ENCODE peak calls at places on chromosomes 16 and 17, in six cellular contexts. One of them, this sample, is unnamed.

GRCh38 chr17:40350410-40351184 is 13.9 kb downstream of the GJD3 start:
- DNase-seq in adrenal gland: no peak
- DNase-seq in CD8-positive, alpha-beta T cell: no peak
- DNase-seq in neural progenitor cell: peak; percentile 90
- DNase-seq in breast epithelium: no peak
- DNase-seq in upper lobe of right lung: no peak
- DNase-seq in this sample: peak; percentile 71

GRCh38 chr16:75818491-75818890 is 92.2 kb upstream of the CPHXL start:
- DNase-seq in adrenal gland: no peak
- DNase-seq in CD8-positive, alpha-beta T cell: no peak
- DNase-seq in neural progenitor cell: no peak
- DNase-seq in breast epithelium: no peak
- DNase-seq in upper lobe of right lung: no peak
- DNase-seq in this sample: no peak

GRCh38 chr16:57991551-57992059 is 8.9 kb downstream of the ZNF319 start:
- DNase-seq in adrenal gland: no peak
- DNase-seq in CD8-positive, alpha-beta T cell: no peak
- DNase-seq in neural progenitor cell: no peak
- DNase-seq in breast epithelium: no peak
- DNase-seq in upper lobe of right lung: no peak
- DNase-seq in this sample: peak; percentile 38

GRCh38 chr17:71085238-71086033 is 916.1 kb downstream of the KCNJ2 start:
- DNase-seq in adrenal gland: no peak
- DNase-seq in CD8-positive, alpha-beta T cell: no peak
- DNase-seq in neural progenitor cell: peak; percentile 77
- DNase-seq in breast epithelium: no peak
- DNase-seq in upper lobe of right lung: no peak
- DNase-seq in this sample: peak; percentile 95

GRCh38 chr17:48294989-48295892 is 134.8 kb downstream of the SKAP1 start:
- DNase-seq in adrenal gland: no peak
- DNase-seq in CD8-positive, alpha-beta T cell: no peak
- DNase-seq in neural progenitor cell: no peak
- DNase-seq in breast epithelium: no peak
- DNase-seq in upper lobe of right lung: no peak
- DNase-seq in this sample: no peak

GRCh38 chr16:86982347-86982596 is 334.9 kb downstream of the C16orf95 start:
- DNase-seq in adrenal gland: no peak
- DNase-seq in CD8-positive, alpha-beta T cell: no peak
- DNase-seq in neural progenitor cell: no peak
- DNase-seq in breast epithelium: peak; percentile 25
- DNase-seq in upper lobe of right lung: no peak
- DNase-seq in this sample: no peak

GRCh38 chr16:2212362-2213324 is 2.0 kb upstream of the BRICD5 start:
- DNase-seq in adrenal gland: peak; percentile 59
- DNase-seq in CD8-positive, alpha-beta T cell: no peak
- DNase-seq in neural progenitor cell: no peak
- DNase-seq in breast epithelium: peak; percentile 85
- DNase-seq in upper lobe of right lung: peak; percentile 83
- DNase-seq in this sample: no peak

GRCh38 chr17:68053237-68054030 is 17.9 kb downstream of the KPNA2 start:
- DNase-seq in adrenal gland: no peak
- DNase-seq in CD8-positive, alpha-beta T cell: no peak
- DNase-seq in neural progenitor cell: no peak
- DNase-seq in breast epithelium: no peak
- DNase-seq in upper lobe of right lung: no peak
- DNase-seq in this sample: peak; percentile 52

GRCh38 chr16:15899538-15900100 is 11.2 kb upstream of the CEP20 start:
- DNase-seq in adrenal gland: peak; percentile 70
- DNase-seq in CD8-positive, alpha-beta T cell: no peak
- DNase-seq in neural progenitor cell: no peak
- DNase-seq in breast epithelium: peak; percentile 59
- DNase-seq in upper lobe of right lung: peak; percentile 67
- DNase-seq in this sample: peak; percentile 71

GRCh38 chr16:48850097-48850496 is 240.1 kb upstream of the N4BP1 start:
- DNase-seq in adrenal gland: no peak
- DNase-seq in CD8-positive, alpha-beta T cell: no peak
- DNase-seq in neural progenitor cell: no peak
- DNase-seq in breast epithelium: no peak
- DNase-seq in upper lobe of right lung: no peak
- DNase-seq in this sample: no peak

GRCh38 chr17:19341641-19342610 is 20.6 kb downstream of the B9D1 start:
- DNase-seq in adrenal gland: peak; percentile 13
- DNase-seq in CD8-positive, alpha-beta T cell: no peak
- DNase-seq in neural progenitor cell: no peak
- DNase-seq in breast epithelium: peak; percentile 49
- DNase-seq in upper lobe of right lung: peak; percentile 59
- DNase-seq in this sample: peak; percentile 67

GRCh38 chr16:77788196-77789084 is at the start of gene VAT1L:
- DNase-seq in adrenal gland: peak; percentile 42
- DNase-seq in CD8-positive, alpha-beta T cell: no peak
- DNase-seq in neural progenitor cell: peak; percentile 78
- DNase-seq in breast epithelium: no peak
- DNase-seq in upper lobe of right lung: no peak
- DNase-seq in this sample: peak; percentile 89

GRCh38 chr16:76801357-76801756 is 389.6 kb upstream of the MON1B start:
- DNase-seq in adrenal gland: no peak
- DNase-seq in CD8-positive, alpha-beta T cell: no peak
- DNase-seq in neural progenitor cell: no peak
- DNase-seq in breast epithelium: no peak
- DNase-seq in upper lobe of right lung: no peak
- DNase-seq in this sample: no peak

GRCh38 chr17:80855968-80856862 is 135.4 kb upstream of the CHMP6 start:
- DNase-seq in adrenal gland: peak; percentile 92
- DNase-seq in CD8-positive, alpha-beta T cell: peak; percentile 58
- DNase-seq in neural progenitor cell: no peak
- DNase-seq in breast epithelium: no peak
- DNase-seq in upper lobe of right lung: no peak
- DNase-seq in this sample: peak; percentile 50

GRCh38 chr16:24769806-24770205 is 40.4 kb downstream of the TNRC6A start:
- DNase-seq in adrenal gland: no peak
- DNase-seq in CD8-positive, alpha-beta T cell: no peak
- DNase-seq in neural progenitor cell: no peak
- DNase-seq in breast epithelium: no peak
- DNase-seq in upper lobe of right lung: no peak
- DNase-seq in this sample: no peak

GRCh38 chr17:80498242-80498919 is 22.0 kb upstream of the NPTX1 start:
- DNase-seq in adrenal gland: no peak
- DNase-seq in CD8-positive, alpha-beta T cell: no peak
- DNase-seq in neural progenitor cell: peak; percentile 59
- DNase-seq in breast epithelium: no peak
- DNase-seq in upper lobe of right lung: no peak
- DNase-seq in this sample: no peak

GRCh38 chr16:81723098-81723723 is 55.9 kb upstream of the PLCG2 start:
- DNase-seq in adrenal gland: peak; percentile 50
- DNase-seq in CD8-positive, alpha-beta T cell: no peak
- DNase-seq in neural progenitor cell: peak; percentile 92
- DNase-seq in breast epithelium: no peak
- DNase-seq in upper lobe of right lung: no peak
- DNase-seq in this sample: no peak

GRCh38 chr16:82195917-82196494 is 26.0 kb upstream of the MPHOSPH6 start:
- DNase-seq in adrenal gland: no peak
- DNase-seq in CD8-positive, alpha-beta T cell: no peak
- DNase-seq in neural progenitor cell: no peak
- DNase-seq in breast epithelium: no peak
- DNase-seq in upper lobe of right lung: no peak
- DNase-seq in this sample: no peak

GRCh38 chr17:9225305-9226101 is 204.2 kb downstream of the NTN1 start:
- DNase-seq in adrenal gland: no peak
- DNase-seq in CD8-positive, alpha-beta T cell: no peak
- DNase-seq in neural progenitor cell: peak; percentile 88
- DNase-seq in breast epithelium: no peak
- DNase-seq in upper lobe of right lung: no peak
- DNase-seq in this sample: peak; percentile 99

GRCh38 chr17:47966079-47966519 is 4.8 kb upstream of the CDK5RAP3 start:
- DNase-seq in adrenal gland: no peak
- DNase-seq in CD8-positive, alpha-beta T cell: no peak
- DNase-seq in neural progenitor cell: no peak
- DNase-seq in breast epithelium: no peak
- DNase-seq in upper lobe of right lung: no peak
- DNase-seq in this sample: peak; percentile 32

GRCh38 chr16:23156110-23156509 is 6.9 kb upstream of the USP31 start:
- DNase-seq in adrenal gland: no peak
- DNase-seq in CD8-positive, alpha-beta T cell: no peak
- DNase-seq in neural progenitor cell: no peak
- DNase-seq in breast epithelium: no peak
- DNase-seq in upper lobe of right lung: no peak
- DNase-seq in this sample: no peak

GRCh38 chr16:50862818-50863672 is 121.2 kb downstream of the CYLD start:
- DNase-seq in adrenal gland: no peak
- DNase-seq in CD8-positive, alpha-beta T cell: no peak
- DNase-seq in neural progenitor cell: no peak
- DNase-seq in breast epithelium: no peak
- DNase-seq in upper lobe of right lung: no peak
- DNase-seq in this sample: no peak

GRCh38 chr17:82876602-82877391 is 37.0 kb upstream of the ZNF750 start:
- DNase-seq in adrenal gland: peak; percentile 48
- DNase-seq in CD8-positive, alpha-beta T cell: no peak
- DNase-seq in neural progenitor cell: peak; percentile 71
- DNase-seq in breast epithelium: peak; percentile 85
- DNase-seq in upper lobe of right lung: peak; percentile 92
- DNase-seq in this sample: peak; percentile 76

GRCh38 chr17:75845058-75845711 is 981 bp upstream of the UNC13D start:
- DNase-seq in adrenal gland: peak; percentile 98
- DNase-seq in CD8-positive, alpha-beta T cell: peak; percentile 29
- DNase-seq in neural progenitor cell: peak; percentile 84
- DNase-seq in breast epithelium: peak; percentile 92
- DNase-seq in upper lobe of right lung: peak; percentile 93
- DNase-seq in this sample: peak; percentile 98

GRCh38 chr16:68190745-68191510 is 45.0 kb downstream of the ESRP2 start:
- DNase-seq in adrenal gland: no peak
- DNase-seq in CD8-positive, alpha-beta T cell: no peak
- DNase-seq in neural progenitor cell: no peak
- DNase-seq in breast epithelium: no peak
- DNase-seq in upper lobe of right lung: no peak
- DNase-seq in this sample: no peak

GRCh38 chr16:88510091-88510719 is 57.1 kb downstream of the ZFPM1 start:
- DNase-seq in adrenal gland: no peak
- DNase-seq in CD8-positive, alpha-beta T cell: no peak
- DNase-seq in neural progenitor cell: no peak
- DNase-seq in breast epithelium: peak; percentile 60
- DNase-seq in upper lobe of right lung: no peak
- DNase-seq in this sample: no peak

GRCh38 chr16:47047804-47048203 is 74.3 kb upstream of the DNAJA2 start:
- DNase-seq in adrenal gland: no peak
- DNase-seq in CD8-positive, alpha-beta T cell: no peak
- DNase-seq in neural progenitor cell: no peak
- DNase-seq in breast epithelium: no peak
- DNase-seq in upper lobe of right lung: no peak
- DNase-seq in this sample: no peak

GRCh38 chr16:47051031-47051430 is 77.6 kb upstream of the DNAJA2 start:
- DNase-seq in adrenal gland: no peak
- DNase-seq in CD8-positive, alpha-beta T cell: no peak
- DNase-seq in neural progenitor cell: no peak
- DNase-seq in breast epithelium: no peak
- DNase-seq in upper lobe of right lung: no peak
- DNase-seq in this sample: no peak

GRCh38 chr16:47052666-47053640 is 79.5 kb upstream of the DNAJA2 start:
- DNase-seq in adrenal gland: no peak
- DNase-seq in CD8-positive, alpha-beta T cell: no peak
- DNase-seq in neural progenitor cell: no peak
- DNase-seq in breast epithelium: no peak
- DNase-seq in upper lobe of right lung: no peak
- DNase-seq in this sample: no peak

GRCh38 chr16:47046726-47047602 is 73.5 kb upstream of the DNAJA2 start:
- DNase-seq in adrenal gland: peak; percentile 43
- DNase-seq in CD8-positive, alpha-beta T cell: no peak
- DNase-seq in neural progenitor cell: no peak
- DNase-seq in breast epithelium: no peak
- DNase-seq in upper lobe of right lung: no peak
- DNase-seq in this sample: no peak

GRCh38 chr16:47049901-47050583 is 76.6 kb upstream of the DNAJA2 start:
- DNase-seq in adrenal gland: no peak
- DNase-seq in CD8-positive, alpha-beta T cell: no peak
- DNase-seq in neural progenitor cell: no peak
- DNase-seq in breast epithelium: no peak
- DNase-seq in upper lobe of right lung: no peak
- DNase-seq in this sample: no peak
- TF ChIP-seq CTCF in adrenal gland: no peak
- TF ChIP-seq CTCF in CD8-positive, alpha-beta T cell: no peak
- TF ChIP-seq CTCF in neural progenitor cell: no peak
- TF ChIP-seq CTCF in breast epithelium: no peak
- TF ChIP-seq CTCF in upper lobe of right lung: no peak
- TF ChIP-seq CTCF in this sample: peak; percentile 40

GRCh38 chr16:66275795-66276428 is 90.6 kb upstream of the CDH5 start:
- DNase-seq in adrenal gland: no peak
- DNase-seq in CD8-positive, alpha-beta T cell: no peak
- DNase-seq in neural progenitor cell: peak; percentile 70
- DNase-seq in breast epithelium: no peak
- DNase-seq in upper lobe of right lung: no peak
- DNase-seq in this sample: peak; percentile 90
- H3K9me3 ChIP-seq in adrenal gland: peaks cover 5% of the 10 kb centered on the region
- H3K9me3 ChIP-seq in CD8-positive, alpha-beta T cell: no peaks in the 10 kb centered on the region
- H3K9me3 ChIP-seq in neural progenitor cell: peaks cover 5% of the 10 kb centered on the region
- H3K9me3 ChIP-seq in breast epithelium: no peaks in the 10 kb centered on the region
- H3K9me3 ChIP-seq in upper lobe of right lung: no peaks in the 10 kb centered on the region
- H3K9me3 ChIP-seq in this sample: no peaks in the 10 kb centered on the region

GRCh38 chr16:65120811-65121721 is 797 bp downstream of the CDH11 start:
- DNase-seq in adrenal gland: no peak
- DNase-seq in CD8-positive, alpha-beta T cell: no peak
- DNase-seq in neural progenitor cell: peak; percentile 59
- DNase-seq in breast epithelium: no peak
- DNase-seq in upper lobe of right lung: peak; percentile 65
- DNase-seq in this sample: peak; percentile 80

GRCh38 chr16:65118866-65119265 is 3.0 kb downstream of the CDH11 start:
- DNase-seq in adrenal gland: no peak
- DNase-seq in CD8-positive, alpha-beta T cell: no peak
- DNase-seq in neural progenitor cell: no peak
- DNase-seq in breast epithelium: no peak
- DNase-seq in upper lobe of right lung: no peak
- DNase-seq in this sample: no peak

GRCh38 chr16:65121870-65122723 is at the start of gene CDH11:
- DNase-seq in adrenal gland: no peak
- DNase-seq in CD8-positive, alpha-beta T cell: no peak
- DNase-seq in neural progenitor cell: peak; percentile 93
- DNase-seq in breast epithelium: no peak
- DNase-seq in upper lobe of right lung: peak; percentile 68
- DNase-seq in this sample: peak; percentile 84

GRCh38 chr16:65117701-65118448 is 4.0 kb downstream of the CDH11 start:
- DNase-seq in adrenal gland: peak; percentile 63
- DNase-seq in CD8-positive, alpha-beta T cell: peak; percentile 3
- DNase-seq in neural progenitor cell: peak; percentile 86
- DNase-seq in breast epithelium: no peak
- DNase-seq in upper lobe of right lung: no peak
- DNase-seq in this sample: peak; percentile 87

GRCh38 chr16:65119905-65120341 is 1.9 kb downstream of the CDH11 start:
- DNase-seq in adrenal gland: no peak
- DNase-seq in CD8-positive, alpha-beta T cell: no peak
- DNase-seq in neural progenitor cell: peak; percentile 62
- DNase-seq in breast epithelium: no peak
- DNase-seq in upper lobe of right lung: no peak
- DNase-seq in this sample: peak; percentile 57
- H3K4me1 ChIP-seq in adrenal gland: peaks cover 24% of the 10 kb centered on the region
- H3K4me1 ChIP-seq in CD8-positive, alpha-beta T cell: no peaks in the 10 kb centered on the region
- H3K4me1 ChIP-seq in neural progenitor cell: peaks cover 43% of the 10 kb centered on the region
- H3K4me1 ChIP-seq in breast epithelium: no peaks in the 10 kb centered on the region
- H3K4me1 ChIP-seq in upper lobe of right lung: peaks cover 4% of the 10 kb centered on the region
- H3K4me1 ChIP-seq in this sample: no peaks in the 10 kb centered on the region

GRCh38 chr17:54426287-54426886 is 474.3 kb upstream of the TOM1L1 start:
- DNase-seq in adrenal gland: no peak
- DNase-seq in CD8-positive, alpha-beta T cell: no peak
- DNase-seq in neural progenitor cell: peak; percentile 53
- DNase-seq in breast epithelium: no peak
- DNase-seq in upper lobe of right lung: no peak
- DNase-seq in this sample: peak; percentile 60
- TF ChIP-seq CTCF in adrenal gland: no peak
- TF ChIP-seq CTCF in CD8-positive, alpha-beta T cell: no peak
- TF ChIP-seq CTCF in neural progenitor cell: peak; percentile 75
- TF ChIP-seq CTCF in breast epithelium: peak; percentile 18
- TF ChIP-seq CTCF in upper lobe of right lung: peak; percentile 40
- TF ChIP-seq CTCF in this sample: peak; percentile 88

This sample was measured in endodermal cell.